ENCODE peak calls at places on chromosomes 13 and 19, in four cellular contexts. A is uterus, O is esophagus squamous epithelium, P is SJSA1. S is an unnamed sample.
A peak's percentile ranks its signal among the peaks of the same experiment; 100 is the strongest.

GRCh38 chr19:7933828-7934725 is 8.1 kb upstream of the CTXN1 start:
- DNase-seq in A (no peak), O (no peak), P (no peak), S (no peak)

GRCh38 chr13:59643906-59644626 is 519.7 kb downstream of the DIAPH3 start:
- DNase-seq in A (no peak), O (no peak), P (no peak), S (no peak)

GRCh38 chr13:36377822-36378480 is 31.8 kb upstream of the SPART start:
- DNase-seq in A (no peak), O (no peak), P (no peak), S (no peak)

GRCh38 chr19:958967-959685 is 25.0 kb upstream of the WDR18 start:
- DNase-seq in A (no peak), O (no peak), P (no peak), S (no peak)

GRCh38 chr19:29271911-29272310 is 59.0 kb upstream of the UQCRFS1 start:
- DNase-seq in A (no peak), O (no peak), P (no peak), S (no peak)

GRCh38 chr19:50728084-50728737 is 5.0 kb downstream of the CLEC11A start:
- DNase-seq in A (peak; percentile 82), O (no peak), P (no peak), S (no peak)

GRCh38 chr19:56765107-56765506 is 75.4 kb downstream of the PEG3 start:
- DNase-seq in A (peak; percentile 76), O (no peak), P (no peak), S (no peak)

GRCh38 chr19:6678690-6679109 is 8.7 kb upstream of the TNFSF14 start:
- DNase-seq in A (no peak), O (no peak), P (no peak), S (no peak)

GRCh38 chr13:85013006-85013405 is 786.2 kb downstream of the SLITRK6 start:
- DNase-seq in A (no peak), O (no peak), P (no peak), S (no peak)

GRCh38 chr13:30355405-30355741 is 48.0 kb upstream of the KATNAL1 start:
- DNase-seq in A (no peak), O (no peak), P (no peak), S (no peak)

GRCh38 chr19:35062942-35063341 is 21.4 kb downstream of the HPN start:
- DNase-seq in A (no peak), O (no peak), P (no peak), S (no peak)

GRCh38 chr19:6754653-6755463 is 12.4 kb downstream of the SH2D3A start:
- DNase-seq in A (no peak), O (no peak), P (no peak), S (no peak)

GRCh38 chr19:48900477-48901452 is 653 bp downstream of the NUCB1 start:
- DNase-seq in A (no peak), O (no peak), P (peak; percentile 39), S (no peak)

GRCh38 chr13:105956891-105957290 is 578.6 kb downstream of the EFNB2 start:
- DNase-seq in A (no peak), O (no peak), P (no peak), S (no peak)

GRCh38 chr19:57063070-57063469 is 56.7 kb upstream of the USP29 start:
- DNase-seq in A (no peak), O (no peak), P (no peak), S (no peak)

GRCh38 chr13:48892311-48892710 is 83.4 kb upstream of the FNDC3A start:
- DNase-seq in A (no peak), O (no peak), P (peak; percentile 23), S (no peak)

GRCh38 chr13:42277618-42278276 is 5.8 kb downstream of the AKAP11 start:
- DNase-seq in A (no peak), O (no peak), P (no peak), S (no peak)

GRCh38 chr13:29386246-29386645 is 209.2 kb downstream of the SLC7A1 start:
- DNase-seq in A (no peak), O (no peak), P (no peak), S (no peak)

GRCh38 chr13:114141261-114141996 is 9.0 kb upstream of the RASA3 start:
- DNase-seq in A (no peak), O (no peak), P (no peak), S (no peak)

GRCh38 chr13:109654341-109655205 is 131.8 kb downstream of the IRS2 start:
- DNase-seq in A (no peak), O (no peak), P (no peak), S (no peak)

GRCh38 chr13:97858161-97858560 is 95.3 kb upstream of the IPO5 start:
- DNase-seq in A (no peak), O (no peak), P (no peak), S (no peak)

GRCh38 chr13:53121879-53122278 is 93.3 kb downstream of the OLFM4 start:
- DNase-seq in A (no peak), O (no peak), P (no peak), S (no peak)

GRCh38 chr19:4877753-4878490 is 10.5 kb upstream of the PLIN3 start:
- DNase-seq in A (no peak), O (no peak), P (peak; percentile 69), S (peak; percentile 21)
- H3K4me3 ChIP-seq in A (no peak overlapping the region), O (no peak overlapping the region), P (no peak overlapping the region), S (peak overlapping the region; percentile 63)

GRCh38 chr19:16262618-16263017 is 62.0 kb upstream of the KLF2 start:
- DNase-seq in A (no peak), O (no peak), P (no peak), S (no peak)

GRCh38 chr19:16260160-16260793 is 62.6 kb downstream of the AP1M1 start:
- DNase-seq in A (no peak), O (no peak), P (no peak), S (no peak)

GRCh38 chr19:16261584-16262370 is 62.8 kb upstream of the KLF2 start:
- DNase-seq in A (no peak), O (no peak), P (no peak), S (no peak)

GRCh38 chr19:16259385-16260159 is 61.9 kb downstream of the AP1M1 start:
- DNase-seq in A (no peak), O (peak; percentile 31), P (no peak), S (no peak)

GRCh38 chr19:16260794-16261161 is 63.1 kb downstream of the AP1M1 start:
- DNase-seq in A (no peak), O (no peak), P (no peak), S (no peak)
- H3K4me1 ChIP-seq in A (no peaks in the 10 kb centered on the region), O (peaks cover 4% of the 10 kb centered on the region), P (no peaks in the 10 kb centered on the region), S (peaks cover 23% of the 10 kb centered on the region)

DNA sequence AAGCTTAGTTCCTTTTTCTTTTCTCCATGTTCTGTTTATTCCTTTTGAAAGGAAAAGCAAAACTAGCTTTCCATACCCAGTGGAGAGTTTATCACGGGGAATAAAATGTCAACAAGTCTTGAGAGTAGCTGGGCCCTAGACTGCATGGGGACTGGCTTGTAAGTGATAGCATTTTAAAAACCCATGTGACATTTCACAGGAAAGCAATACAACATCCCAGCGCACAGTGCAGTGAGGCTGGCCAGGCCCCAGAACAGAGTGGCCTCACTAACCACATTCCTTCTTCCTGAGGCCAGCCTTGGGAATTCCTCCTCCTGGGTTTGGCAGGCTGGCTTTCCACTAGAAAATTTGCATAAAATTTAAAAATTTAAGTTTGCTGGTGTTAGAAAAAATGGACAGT is 149.7 kb downstream of the DLEU7 start:
- DNase-seq in A (no peak), O (no peak), P (peak; percentile 23), S (no peak)
- H3K27ac ChIP-seq in A (no peak overlapping the region), O (peak overlapping the region; percentile 26), P (no peak overlapping the region), S (peak overlapping the region; percentile 55)

GRCh38 chr19:45234089-45234869 is 10.9 kb downstream of the EXOC3L2 start:
- DNase-seq in A (no peak), O (no peak), P (no peak), S (no peak)
- H3K4me3 ChIP-seq in A (no peak overlapping the region), O (peak overlapping the region; percentile 34), P (no peak overlapping the region), S (no peak overlapping the region)

GRCh38 chr19:15286688-15287355 is 45.5 kb downstream of the BRD4 start:
- DNase-seq in A (no peak), O (no peak), P (no peak), S (no peak)
- H3K4me1 ChIP-seq in A (peaks cover 26% of the 10 kb centered on the region), O (peaks cover 61% of the 10 kb centered on the region), P (peaks cover 49% of the 10 kb centered on the region), S (peaks cover 96% of the 10 kb centered on the region)

DNA sequence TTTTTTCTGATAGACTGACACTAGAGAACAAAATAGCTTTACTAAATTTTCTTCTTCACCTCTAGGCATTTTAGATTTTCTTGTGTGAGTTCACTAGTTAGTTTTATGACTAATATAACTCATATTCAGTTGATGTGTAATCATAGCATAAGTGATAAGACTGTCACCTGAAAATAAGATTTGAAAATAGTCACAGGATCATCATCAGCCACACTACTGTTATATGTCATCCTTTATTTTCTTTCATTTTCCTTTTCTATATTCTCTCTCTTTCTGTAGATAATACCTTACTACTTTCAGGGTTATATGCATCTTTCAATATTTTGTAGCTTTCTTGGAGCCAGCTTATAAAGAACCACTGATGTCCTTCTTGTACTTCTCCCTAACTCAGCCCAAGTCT is 292.6 kb downstream of the TDRD3 start:
- DNase-seq in A (no peak), O (no peak), P (no peak), S (no peak)
- H3K27ac ChIP-seq in A (no peak overlapping the region), O (no peak overlapping the region), P (no peak overlapping the region), S (no peak overlapping the region)

GRCh38 chr13:20814224-20814910 is 40.6 kb upstream of the EEF1AKMT1 start:
- DNase-seq in A (peak; percentile 89), O (no peak), P (peak; percentile 68), S (peak; percentile 69)
- H3K4me3 ChIP-seq in A (no peak overlapping the region), O (no peak overlapping the region), P (no peak overlapping the region), S (peak overlapping the region; percentile 59)

GRCh38 chr13:101624981-101625380 is 172.5 kb downstream of the ITGBL1 start:
- DNase-seq in A (no peak), O (no peak), P (no peak), S (no peak)

GRCh38 chr13:101621099-101621498 is 168.6 kb downstream of the ITGBL1 start:
- DNase-seq in A (no peak), O (no peak), P (no peak), S (no peak)

GRCh38 chr13:101626925-101627555 is 174.6 kb downstream of the ITGBL1 start:
- DNase-seq in A (no peak), O (no peak), P (peak; percentile 32), S (no peak)

GRCh38 chr13:101624210-101624922 is 171.9 kb downstream of the ITGBL1 start:
- DNase-seq in A (no peak), O (no peak), P (peak; percentile 38), S (no peak)

DNA sequence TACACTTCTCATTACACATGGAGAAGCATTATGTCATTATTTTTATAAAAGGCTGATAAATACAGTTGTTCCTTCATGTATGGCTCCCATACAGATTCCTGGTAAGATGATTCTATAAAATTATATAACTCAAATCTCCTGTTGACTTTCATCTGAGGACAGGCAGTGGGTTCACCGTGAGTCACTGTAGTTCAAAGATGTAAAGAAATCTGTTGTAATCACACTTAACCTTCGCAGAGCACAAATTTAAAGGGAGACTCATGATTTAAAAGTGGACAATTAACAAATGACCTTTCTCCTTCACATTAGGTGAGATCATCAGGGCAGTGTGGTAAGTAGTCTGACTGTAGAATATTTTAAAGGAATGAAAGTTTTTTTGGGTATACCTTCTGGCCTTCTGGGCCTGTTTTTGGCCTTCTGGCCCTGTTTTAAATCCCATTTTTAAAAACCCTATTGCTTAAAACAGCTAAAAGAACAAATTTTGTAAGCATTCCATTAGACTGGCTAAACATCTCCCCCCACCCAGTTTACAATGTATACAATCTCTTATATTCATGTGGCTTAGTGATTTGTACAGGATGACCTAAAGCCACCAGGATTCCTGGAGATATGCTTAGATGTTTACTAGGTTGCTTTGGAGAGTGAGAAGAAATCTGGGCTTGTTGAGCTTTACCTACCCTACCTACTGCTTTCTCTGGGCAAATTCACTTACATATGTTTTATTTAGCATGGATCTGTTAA is 171.2 kb downstream of the ITGBL1 start:
- DNase-seq in A (no peak), O (no peak), P (peak; percentile 17), S (no peak)
- H3K4me1 ChIP-seq in A (no peaks in the 10 kb centered on the region), O (peaks cover 4% of the 10 kb centered on the region), P (peaks cover 19% of the 10 kb centered on the region), S (peaks cover 47% of the 10 kb centered on the region)

S was measured in thoracic aorta.